ENCODE peak calls at places on chromosomes 11 and 22, in nine cellular contexts. One of them, this sample, is unnamed.

GRCh38 chr22:43152355-43153071 is 1.2 kb downstream of the TSPO start:
- DNase-seq in CD8-positive, alpha-beta memory T cell: peak
- DNase-seq in GM12865: peak
- DNase-seq in RPMI7951: peak
- DNase-seq in mucosa of gallbladder: peak
- DNase-seq in activated T-helper 1 cell treated with anti-CD3 and anti-CD28 coated beads, Interleukin-2, amount 50 U/mL, for 16 hours: peak
- DNase-seq in coronary artery: peak
- DNase-seq in cardiac muscle cell: peak
- DNase-seq in dermis microvascular lymphatic vessel endothelial cell: no peak
- DNase-seq in this sample: no peak

GRCh38 chr22:43883012-43883661 is 8.7 kb downstream of the PNPLA5 start:
- DNase-seq in CD8-positive, alpha-beta memory T cell: peak
- DNase-seq in GM12865: peak
- DNase-seq in RPMI7951: peak
- DNase-seq in mucosa of gallbladder: peak
- DNase-seq in activated T-helper 1 cell treated with anti-CD3 and anti-CD28 coated beads, Interleukin-2, amount 50 U/mL, for 16 hours: no peak
- DNase-seq in coronary artery: no peak
- DNase-seq in cardiac muscle cell: peak
- DNase-seq in dermis microvascular lymphatic vessel endothelial cell: peak
- DNase-seq in this sample: peak

GRCh38 chr11:60978546-60979380 is 7.3 kb downstream of the CD6 start:
- DNase-seq in CD8-positive, alpha-beta memory T cell: peak
- DNase-seq in GM12865: peak
- DNase-seq in RPMI7951: no peak
- DNase-seq in mucosa of gallbladder: no peak
- DNase-seq in activated T-helper 1 cell treated with anti-CD3 and anti-CD28 coated beads, Interleukin-2, amount 50 U/mL, for 16 hours: no peak
- DNase-seq in coronary artery: no peak
- DNase-seq in cardiac muscle cell: peak
- DNase-seq in dermis microvascular lymphatic vessel endothelial cell: no peak
- DNase-seq in this sample: peak

GRCh38 chr22:42214625-42215415 is 55.6 kb downstream of the TCF20 start:
- DNase-seq in CD8-positive, alpha-beta memory T cell: no peak
- DNase-seq in GM12865: no peak
- DNase-seq in RPMI7951: no peak
- DNase-seq in mucosa of gallbladder: no peak
- DNase-seq in activated T-helper 1 cell treated with anti-CD3 and anti-CD28 coated beads, Interleukin-2, amount 50 U/mL, for 16 hours: no peak
- DNase-seq in coronary artery: no peak
- DNase-seq in cardiac muscle cell: no peak
- DNase-seq in dermis microvascular lymphatic vessel endothelial cell: no peak
- DNase-seq in this sample: no peak

GRCh38 chr11:63931045-63931444 is 7.8 kb upstream of the NAA40 start:
- DNase-seq in CD8-positive, alpha-beta memory T cell: no peak
- DNase-seq in GM12865: no peak
- DNase-seq in RPMI7951: no peak
- DNase-seq in mucosa of gallbladder: no peak
- DNase-seq in activated T-helper 1 cell treated with anti-CD3 and anti-CD28 coated beads, Interleukin-2, amount 50 U/mL, for 16 hours: no peak
- DNase-seq in coronary artery: no peak
- DNase-seq in cardiac muscle cell: peak
- DNase-seq in dermis microvascular lymphatic vessel endothelial cell: no peak
- DNase-seq in this sample: no peak

GRCh38 chr11:110184974-110185597 is 91.9 kb downstream of the ZC3H12C start:
- DNase-seq in CD8-positive, alpha-beta memory T cell: no peak
- DNase-seq in GM12865: no peak
- DNase-seq in RPMI7951: peak
- DNase-seq in mucosa of gallbladder: peak
- DNase-seq in activated T-helper 1 cell treated with anti-CD3 and anti-CD28 coated beads, Interleukin-2, amount 50 U/mL, for 16 hours: no peak
- DNase-seq in coronary artery: no peak
- DNase-seq in cardiac muscle cell: peak
- DNase-seq in dermis microvascular lymphatic vessel endothelial cell: no peak
- DNase-seq in this sample: no peak

GRCh38 chr11:13972033-13972910 is 9.7 kb downstream of the SPON1 start:
- DNase-seq in CD8-positive, alpha-beta memory T cell: no peak
- DNase-seq in GM12865: no peak
- DNase-seq in RPMI7951: no peak
- DNase-seq in mucosa of gallbladder: peak
- DNase-seq in activated T-helper 1 cell treated with anti-CD3 and anti-CD28 coated beads, Interleukin-2, amount 50 U/mL, for 16 hours: no peak
- DNase-seq in coronary artery: no peak
- DNase-seq in cardiac muscle cell: peak
- DNase-seq in dermis microvascular lymphatic vessel endothelial cell: no peak
- DNase-seq in this sample: no peak

GRCh38 chr11:72001834-72002591 is 3.3 kb downstream of the IL18BP start:
- DNase-seq in CD8-positive, alpha-beta memory T cell: no peak
- DNase-seq in GM12865: no peak
- DNase-seq in RPMI7951: no peak
- DNase-seq in mucosa of gallbladder: no peak
- DNase-seq in activated T-helper 1 cell treated with anti-CD3 and anti-CD28 coated beads, Interleukin-2, amount 50 U/mL, for 16 hours: no peak
- DNase-seq in coronary artery: no peak
- DNase-seq in cardiac muscle cell: no peak
- DNase-seq in dermis microvascular lymphatic vessel endothelial cell: no peak
- DNase-seq in this sample: no peak

GRCh38 chr11:57155838-57156583 is 25.7 kb upstream of the LRRC55 start:
- DNase-seq in CD8-positive, alpha-beta memory T cell: no peak
- DNase-seq in GM12865: no peak
- DNase-seq in RPMI7951: no peak
- DNase-seq in mucosa of gallbladder: peak
- DNase-seq in activated T-helper 1 cell treated with anti-CD3 and anti-CD28 coated beads, Interleukin-2, amount 50 U/mL, for 16 hours: no peak
- DNase-seq in coronary artery: no peak
- DNase-seq in cardiac muscle cell: no peak
- DNase-seq in dermis microvascular lymphatic vessel endothelial cell: no peak
- DNase-seq in this sample: no peak

GRCh38 chr11:46896719-46897406 is 21.5 kb downstream of the LRP4 start:
- DNase-seq in CD8-positive, alpha-beta memory T cell: no peak
- DNase-seq in GM12865: peak
- DNase-seq in RPMI7951: peak
- DNase-seq in mucosa of gallbladder: no peak
- DNase-seq in activated T-helper 1 cell treated with anti-CD3 and anti-CD28 coated beads, Interleukin-2, amount 50 U/mL, for 16 hours: no peak
- DNase-seq in coronary artery: no peak
- DNase-seq in cardiac muscle cell: peak
- DNase-seq in dermis microvascular lymphatic vessel endothelial cell: no peak
- DNase-seq in this sample: no peak

GRCh38 chr11:126359431-126360048 is 4.1 kb downstream of the ST3GAL4 start:
- DNase-seq in CD8-positive, alpha-beta memory T cell: no peak
- DNase-seq in GM12865: no peak
- DNase-seq in RPMI7951: peak
- DNase-seq in mucosa of gallbladder: peak
- DNase-seq in activated T-helper 1 cell treated with anti-CD3 and anti-CD28 coated beads, Interleukin-2, amount 50 U/mL, for 16 hours: no peak
- DNase-seq in coronary artery: no peak
- DNase-seq in cardiac muscle cell: peak
- DNase-seq in dermis microvascular lymphatic vessel endothelial cell: no peak
- DNase-seq in this sample: no peak

GRCh38 chr22:19085233-19086043 is 36.8 kb downstream of the DGCR2 start:
- DNase-seq in CD8-positive, alpha-beta memory T cell: no peak
- DNase-seq in GM12865: peak
- DNase-seq in RPMI7951: peak
- DNase-seq in mucosa of gallbladder: no peak
- DNase-seq in activated T-helper 1 cell treated with anti-CD3 and anti-CD28 coated beads, Interleukin-2, amount 50 U/mL, for 16 hours: no peak
- DNase-seq in coronary artery: no peak
- DNase-seq in cardiac muscle cell: peak
- DNase-seq in dermis microvascular lymphatic vessel endothelial cell: no peak
- DNase-seq in this sample: no peak

GRCh38 chr11:2208691-2209369 is 37.2 kb upstream of the TH start:
- DNase-seq in CD8-positive, alpha-beta memory T cell: no peak
- DNase-seq in GM12865: no peak
- DNase-seq in RPMI7951: no peak
- DNase-seq in mucosa of gallbladder: peak
- DNase-seq in activated T-helper 1 cell treated with anti-CD3 and anti-CD28 coated beads, Interleukin-2, amount 50 U/mL, for 16 hours: no peak
- DNase-seq in coronary artery: peak
- DNase-seq in cardiac muscle cell: no peak
- DNase-seq in dermis microvascular lymphatic vessel endothelial cell: no peak
- DNase-seq in this sample: no peak

GRCh38 chr22:29480512-29481264 is 670 bp downstream of the NEFH start:
- DNase-seq in CD8-positive, alpha-beta memory T cell: peak
- DNase-seq in GM12865: no peak
- DNase-seq in RPMI7951: peak
- DNase-seq in mucosa of gallbladder: peak
- DNase-seq in activated T-helper 1 cell treated with anti-CD3 and anti-CD28 coated beads, Interleukin-2, amount 50 U/mL, for 16 hours: no peak
- DNase-seq in coronary artery: no peak
- DNase-seq in cardiac muscle cell: peak
- DNase-seq in dermis microvascular lymphatic vessel endothelial cell: no peak
- DNase-seq in this sample: no peak

GRCh38 chr11:130650456-130651068 is 202.1 kb downstream of the ADAMTS15 start:
- DNase-seq in CD8-positive, alpha-beta memory T cell: no peak
- DNase-seq in GM12865: no peak
- DNase-seq in RPMI7951: no peak
- DNase-seq in mucosa of gallbladder: no peak
- DNase-seq in activated T-helper 1 cell treated with anti-CD3 and anti-CD28 coated beads, Interleukin-2, amount 50 U/mL, for 16 hours: no peak
- DNase-seq in coronary artery: no peak
- DNase-seq in cardiac muscle cell: no peak
- DNase-seq in dermis microvascular lymphatic vessel endothelial cell: no peak
- DNase-seq in this sample: no peak

GRCh38 chr11:46471943-46472661 is 80.5 kb upstream of the CHRM4 start:
- DNase-seq in CD8-positive, alpha-beta memory T cell: no peak
- DNase-seq in GM12865: no peak
- DNase-seq in RPMI7951: no peak
- DNase-seq in mucosa of gallbladder: no peak
- DNase-seq in activated T-helper 1 cell treated with anti-CD3 and anti-CD28 coated beads, Interleukin-2, amount 50 U/mL, for 16 hours: no peak
- DNase-seq in coronary artery: no peak
- DNase-seq in cardiac muscle cell: no peak
- DNase-seq in dermis microvascular lymphatic vessel endothelial cell: no peak
- DNase-seq in this sample: no peak

GRCh38 chr22:28112548-28113043 is 193.5 kb upstream of the PITPNB start:
- DNase-seq in CD8-positive, alpha-beta memory T cell: no peak
- DNase-seq in GM12865: peak
- DNase-seq in RPMI7951: peak
- DNase-seq in mucosa of gallbladder: peak
- DNase-seq in activated T-helper 1 cell treated with anti-CD3 and anti-CD28 coated beads, Interleukin-2, amount 50 U/mL, for 16 hours: no peak
- DNase-seq in coronary artery: no peak
- DNase-seq in cardiac muscle cell: peak
- DNase-seq in dermis microvascular lymphatic vessel endothelial cell: peak
- DNase-seq in this sample: no peak

GRCh38 chr22:24156915-24157782 is 24.1 kb upstream of the SUSD2 start:
- DNase-seq in CD8-positive, alpha-beta memory T cell: peak
- DNase-seq in GM12865: peak
- DNase-seq in RPMI7951: peak
- DNase-seq in mucosa of gallbladder: peak
- DNase-seq in activated T-helper 1 cell treated with anti-CD3 and anti-CD28 coated beads, Interleukin-2, amount 50 U/mL, for 16 hours: peak
- DNase-seq in coronary artery: peak
- DNase-seq in cardiac muscle cell: peak
- DNase-seq in dermis microvascular lymphatic vessel endothelial cell: peak
- DNase-seq in this sample: peak

GRCh38 chr22:50726643-50727340 is 11.2 kb upstream of the ACR start:
- DNase-seq in CD8-positive, alpha-beta memory T cell: no peak
- DNase-seq in GM12865: no peak
- DNase-seq in RPMI7951: no peak
- DNase-seq in mucosa of gallbladder: no peak
- DNase-seq in activated T-helper 1 cell treated with anti-CD3 and anti-CD28 coated beads, Interleukin-2, amount 50 U/mL, for 16 hours: no peak
- DNase-seq in coronary artery: no peak
- DNase-seq in cardiac muscle cell: no peak
- DNase-seq in dermis microvascular lymphatic vessel endothelial cell: no peak
- DNase-seq in this sample: no peak

GRCh38 chr22:48580481-48580970 is 1247.1 kb downstream of the BRD1 start:
- DNase-seq in CD8-positive, alpha-beta memory T cell: no peak
- DNase-seq in GM12865: no peak
- DNase-seq in RPMI7951: no peak
- DNase-seq in mucosa of gallbladder: no peak
- DNase-seq in activated T-helper 1 cell treated with anti-CD3 and anti-CD28 coated beads, Interleukin-2, amount 50 U/mL, for 16 hours: no peak
- DNase-seq in coronary artery: no peak
- DNase-seq in cardiac muscle cell: no peak
- DNase-seq in dermis microvascular lymphatic vessel endothelial cell: no peak
- DNase-seq in this sample: no peak

GRCh38 chr22:46622081-46622521 is 1.9 kb downstream of the GRAMD4 start:
- DNase-seq in CD8-positive, alpha-beta memory T cell: no peak
- DNase-seq in GM12865: no peak
- DNase-seq in RPMI7951: no peak
- DNase-seq in mucosa of gallbladder: no peak
- DNase-seq in activated T-helper 1 cell treated with anti-CD3 and anti-CD28 coated beads, Interleukin-2, amount 50 U/mL, for 16 hours: no peak
- DNase-seq in coronary artery: peak
- DNase-seq in cardiac muscle cell: no peak
- DNase-seq in dermis microvascular lymphatic vessel endothelial cell: no peak
- DNase-seq in this sample: no peak

GRCh38 chr11:104352036-104352435 is 188.1 kb upstream of the PDGFD start:
- DNase-seq in CD8-positive, alpha-beta memory T cell: no peak
- DNase-seq in GM12865: no peak
- DNase-seq in RPMI7951: no peak
- DNase-seq in mucosa of gallbladder: no peak
- DNase-seq in activated T-helper 1 cell treated with anti-CD3 and anti-CD28 coated beads, Interleukin-2, amount 50 U/mL, for 16 hours: no peak
- DNase-seq in coronary artery: no peak
- DNase-seq in cardiac muscle cell: no peak
- DNase-seq in dermis microvascular lymphatic vessel endothelial cell: no peak
- DNase-seq in this sample: no peak

GRCh38 chr11:77199346-77199745 is 71.3 kb downstream of the MYO7A start:
- DNase-seq in CD8-positive, alpha-beta memory T cell: no peak
- DNase-seq in GM12865: no peak
- DNase-seq in RPMI7951: no peak
- DNase-seq in mucosa of gallbladder: no peak
- DNase-seq in activated T-helper 1 cell treated with anti-CD3 and anti-CD28 coated beads, Interleukin-2, amount 50 U/mL, for 16 hours: no peak
- DNase-seq in coronary artery: no peak
- DNase-seq in cardiac muscle cell: no peak
- DNase-seq in dermis microvascular lymphatic vessel endothelial cell: no peak
- DNase-seq in this sample: no peak

GRCh38 chr11:57787205-57787604 is 25.6 kb downstream of the CTNND1 start:
- DNase-seq in CD8-positive, alpha-beta memory T cell: no peak
- DNase-seq in GM12865: no peak
- DNase-seq in RPMI7951: no peak
- DNase-seq in mucosa of gallbladder: no peak
- DNase-seq in activated T-helper 1 cell treated with anti-CD3 and anti-CD28 coated beads, Interleukin-2, amount 50 U/mL, for 16 hours: no peak
- DNase-seq in coronary artery: no peak
- DNase-seq in cardiac muscle cell: no peak
- DNase-seq in dermis microvascular lymphatic vessel endothelial cell: no peak
- DNase-seq in this sample: no peak

GRCh38 chr11:46560300-46561025 is 33.4 kb downstream of the AMBRA1 start:
- DNase-seq in CD8-positive, alpha-beta memory T cell: no peak
- DNase-seq in GM12865: peak
- DNase-seq in RPMI7951: peak
- DNase-seq in mucosa of gallbladder: no peak
- DNase-seq in activated T-helper 1 cell treated with anti-CD3 and anti-CD28 coated beads, Interleukin-2, amount 50 U/mL, for 16 hours: no peak
- DNase-seq in coronary artery: no peak
- DNase-seq in cardiac muscle cell: peak
- DNase-seq in dermis microvascular lymphatic vessel endothelial cell: peak
- DNase-seq in this sample: no peak

GRCh38 chr22:40213478-40213877 is 35.8 kb downstream of the TNRC6B start:
- DNase-seq in CD8-positive, alpha-beta memory T cell: no peak
- DNase-seq in GM12865: no peak
- DNase-seq in RPMI7951: no peak
- DNase-seq in mucosa of gallbladder: no peak
- DNase-seq in activated T-helper 1 cell treated with anti-CD3 and anti-CD28 coated beads, Interleukin-2, amount 50 U/mL, for 16 hours: no peak
- DNase-seq in coronary artery: peak
- DNase-seq in cardiac muscle cell: no peak
- DNase-seq in dermis microvascular lymphatic vessel endothelial cell: peak
- DNase-seq in this sample: no peak

This sample was measured in activated naive CD8-positive, alpha-beta T cell treated with anti-CD3 and anti-CD28 coated beads, Interleukin-2, amount 50 U/mL, for 16 hours.